ENCODE peak calls at places on chromosomes 6 and 20, in five cellular contexts. L is A549, T is HepG2, N is K562, H is H1. D is an unnamed sample.

GRCh38 chr6:41014780-41015179 is 24.2 kb downstream of the UNC5CL start:
- DNase-seq in N (no peak), H (no peak), L (no peak), T (no peak), D (no peak)

GRCh38 chr6:27866370-27867050 is 45.7 kb downstream of the OR2B2 start:
- DNase-seq in T (peak; percentile 32), H (no peak), L (no peak), N (no peak), D (peak; percentile 68)

GRCh38 chr6:163349001-163349680 is 65.4 kb upstream of the QKI start:
- DNase-seq in H (no peak), N (no peak), T (no peak), L (no peak), D (no peak)

GRCh38 chr20:34915131-34915530 is 38.7 kb downstream of the ACSS2 start:
- DNase-seq in H (no peak), N (no peak), L (no peak), T (no peak), D (no peak)

GRCh38 chr20:9025643-9026042 is 43.2 kb upstream of the PLCB4 start:
- DNase-seq in T (no peak), L (peak; percentile 28), N (peak; percentile 9), H (no peak), D (peak; percentile 88)

GRCh38 chr20:58659841-58660240 is 8.8 kb downstream of the STX16 start:
- DNase-seq in T (no peak), N (no peak), H (no peak), L (no peak), D (no peak)

GRCh38 chr6:19159087-19159486 is 678.1 kb upstream of the ID4 start:
- DNase-seq in T (no peak), N (no peak), L (no peak), H (no peak), D (no peak)

GRCh38 chr6:38131527-38131965 is 312.0 kb downstream of the ZFAND3 start:
- DNase-seq in L (no peak), H (no peak), T (no peak), N (no peak), D (peak; percentile 99)

GRCh38 chr6:107679457-107679856 is 144.7 kb downstream of the SCML4 start:
- DNase-seq in N (peak; percentile 52), H (no peak), T (no peak), L (no peak), D (peak; percentile 83)

GRCh38 chr6:20497200-20497820 is 36.9 kb upstream of the CDKAL1 start:
- DNase-seq in H (no peak), N (no peak), L (no peak), T (no peak), D (peak; percentile 93)

GRCh38 chr6:165581678-165582077 is 81.4 kb downstream of the PDE10A start:
- DNase-seq in L (no peak), N (no peak), T (no peak), H (no peak), D (no peak)

GRCh38 chr6:10976571-10976970 is 67.5 kb downstream of the ELOVL2 start:
- DNase-seq in T (no peak), L (no peak), H (no peak), N (no peak), D (no peak)

GRCh38 chr6:75266716-75267291 is 17.8 kb downstream of the TMEM30A start:
- DNase-seq in N (peak; percentile 40), T (peak; percentile 42), L (peak; percentile 32), H (no peak), D (peak; percentile 76)

GRCh38 chr6:1958257-1958656 is 287.1 kb downstream of the GMDS start:
- DNase-seq in N (no peak), H (no peak), T (no peak), L (no peak), D (no peak)

GRCh38 chr20:58349586-58349985 is 39.4 kb upstream of the VAPB start:
- DNase-seq in T (no peak), H (no peak), L (peak; percentile 41), N (no peak), D (peak; percentile 88)

GRCh38 chr20:59020938-59021551 is 1.8 kb downstream of the TUBB1 start:
- DNase-seq in H (no peak), L (no peak), N (peak; percentile 87), T (no peak), D (peak; percentile 56)

GRCh38 chr6:113642714-113643442 is 214.3 kb upstream of the MARCKS start:
- DNase-seq in N (peak; percentile 19), T (peak; percentile 100), L (peak; percentile 35), H (no peak), D (peak; percentile 28)

GRCh38 chr6:41555326-41556300 is 9.4 kb downstream of the FOXP4 start:
- DNase-seq in T (no peak), N (no peak), L (no peak), H (no peak), D (no peak)

GRCh38 chr6:160775730-160776129 is 73.7 kb downstream of the PLG start:
- DNase-seq in T (no peak), N (no peak), L (no peak), H (no peak), D (no peak)

GRCh38 chr20:35421322-35421721 is 9.5 kb upstream of the UQCC1 start:
- DNase-seq in T (no peak), H (no peak), N (no peak), L (no peak), D (no peak)

GRCh38 chr20:38953630-38954340 is 8.4 kb upstream of the DHX35 start:
- DNase-seq in H (no peak), N (no peak), T (no peak), L (no peak), D (no peak)

GRCh38 chr6:20630136-20630535 is 95.9 kb downstream of the CDKAL1 start:
- DNase-seq in H (peak; percentile 43), T (no peak), N (no peak), L (no peak), D (no peak)

GRCh38 chr6:28683945-28684538 is 158.4 kb downstream of the GPX5 start:
- DNase-seq in H (no peak), L (peak; percentile 35), N (peak; percentile 65), T (peak; percentile 68), D (peak; percentile 34)

GRCh38 chr6:141562181-141562800 is 570.4 kb upstream of the GJE1 start:
- DNase-seq in N (peak; percentile 16), T (no peak), H (no peak), L (no peak), D (no peak)

GRCh38 chr6:85321926-85322325 is 128.0 kb upstream of the NT5E start:
- DNase-seq in N (no peak), T (no peak), H (no peak), L (no peak), D (no peak)

GRCh38 chr20:63807654-63808053 is 23.4 kb downstream of the ZBTB46 start:
- DNase-seq in T (no peak), H (no peak), L (no peak), N (no peak), D (no peak)

GRCh38 chr6:10908228-10908627 is 21.4 kb downstream of the SYCP2L start:
- DNase-seq in L (no peak), N (no peak), T (no peak), H (no peak), D (no peak)

GRCh38 chr6:28587011-28587745 is 61.5 kb downstream of the GPX5 start:
- DNase-seq in L (peak; percentile 67), T (peak; percentile 82), H (peak; percentile 64), N (no peak), D (no peak)

GRCh38 chr20:56859751-56860366 is 230.8 kb downstream of the TFAP2C start:
- DNase-seq in T (no peak), L (no peak), N (no peak), H (no peak), D (no peak)

GRCh38 chr6:56486681-56487080 is 156.0 kb downstream of the DST start:
- DNase-seq in T (no peak), N (no peak), L (no peak), H (no peak), D (no peak)

GRCh38 chr6:56482525-56482924 is 160.2 kb downstream of the DST start:
- DNase-seq in T (peak; percentile 90), N (no peak), L (no peak), H (no peak), D (no peak)

GRCh38 chr6:56484669-56485068 is 158.0 kb downstream of the DST start:
- DNase-seq in T (no peak), H (no peak), N (no peak), L (no peak), D (peak; percentile 81)

GRCh38 chr6:56481957-56482356 is 160.7 kb downstream of the DST start:
- DNase-seq in H (no peak), T (no peak), L (no peak), N (no peak), D (no peak)

GRCh38 chr6:56483929-56484328 is 158.8 kb downstream of the DST start:
- DNase-seq in H (no peak), T (no peak), L (no peak), N (no peak), D (peak; percentile 86)
- H3K27ac ChIP-seq in H (no peak overlapping the region), T (no peak overlapping the region), L (no peak overlapping the region), N (no peak overlapping the region), D (no peak overlapping the region)

DNA sequence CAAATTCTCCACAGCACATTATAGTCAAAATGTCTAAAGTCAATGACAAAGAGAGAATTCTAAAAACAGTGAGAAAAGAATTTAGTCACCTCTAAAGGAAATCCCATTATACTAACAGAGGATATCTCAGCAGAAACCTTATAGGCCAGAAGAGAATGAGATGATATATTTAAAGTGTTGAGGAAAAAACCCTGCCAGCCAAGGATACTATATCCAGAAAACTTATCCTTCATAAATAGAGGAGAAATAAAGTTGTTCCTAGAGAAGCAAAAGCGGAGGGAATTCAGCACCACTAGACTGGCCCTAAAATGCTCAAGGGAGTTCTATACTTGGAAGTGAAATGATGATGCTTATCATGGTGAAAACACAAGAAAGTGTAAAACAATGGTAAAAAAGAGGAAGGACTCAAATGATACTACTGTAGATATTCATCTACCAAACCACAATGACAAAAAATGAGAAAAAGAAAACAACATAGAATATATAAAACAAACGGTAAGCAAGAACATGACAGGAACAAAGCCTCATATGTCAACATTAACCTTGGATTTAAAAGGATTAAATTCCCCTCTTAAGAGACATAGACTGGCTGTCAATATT is 16.7 kb downstream of the GPRC6A start:
- DNase-seq in H (no peak), T (no peak), L (no peak), N (no peak), D (no peak)
- TF ChIP-seq MAFK in H (no peak), T (no peak), L (no peak), N (no peak), D (no peak)

GRCh38 chr6:16914184-16914583 is 152.9 kb upstream of the ATXN1 start:
- DNase-seq in L (no peak), N (no peak), T (no peak), H (no peak), D (no peak)
- H3K27ac ChIP-seq in L (no peak overlapping the region), N (no peak overlapping the region), T (no peak overlapping the region), H (no peak overlapping the region), D (no peak overlapping the region)

GRCh38 chr6:132932566-132932965 is 118.2 kb downstream of the RPS12 start:
- DNase-seq in T (no peak), N (no peak), L (no peak), H (no peak), D (no peak)

GRCh38 chr6:132931937-132932336 is 117.6 kb downstream of the RPS12 start:
- DNase-seq in T (no peak), N (no peak), H (no peak), L (no peak), D (peak; percentile 76)

GRCh38 chr6:132933085-132933484 is 118.7 kb downstream of the RPS12 start:
- DNase-seq in L (no peak), H (no peak), T (no peak), N (no peak), D (no peak)

GRCh38 chr6:132936641-132937040 is 122.3 kb downstream of the RPS12 start:
- DNase-seq in H (no peak), L (no peak), T (no peak), N (no peak), D (no peak)

GRCh38 chr6:132934496-132934895 is 120.1 kb downstream of the RPS12 start:
- DNase-seq in N (no peak), L (no peak), H (no peak), T (no peak), D (no peak)
- TF ChIP-seq MAFK in N (no peak), L (no peak), H (no peak), T (no peak), D (no peak)